ENCODE peak calls at places on chromosomes 5 and 9, in nine cellular contexts. One of them, this sample, is unnamed.

GRCh38 chr5:97266576-97266975 is 83.5 kb upstream of the RIOK2 start:
- DNase-seq in HuH-7.5: no peak
- DNase-seq in activated CD4-positive, alpha-beta T cell treated with anti-CD3 and anti-CD28 coated beads, Interleukin-2, amount 50 U/mL, for 1 hour: no peak
- DNase-seq in NCI-H524: no peak
- DNase-seq in epithelial cell of esophagus: no peak
- DNase-seq in T-helper 9 cell: no peak
- DNase-seq in germinal center: no peak
- DNase-seq in esophagus squamous epithelium: no peak
- DNase-seq in RKO: no peak
- DNase-seq in this sample: no peak

GRCh38 chr9:2132484-2133082 is 117.4 kb downstream of the SMARCA2 start:
- DNase-seq in HuH-7.5: no peak
- DNase-seq in activated CD4-positive, alpha-beta T cell treated with anti-CD3 and anti-CD28 coated beads, Interleukin-2, amount 50 U/mL, for 1 hour: no peak
- DNase-seq in NCI-H524: peak
- DNase-seq in epithelial cell of esophagus: peak
- DNase-seq in T-helper 9 cell: no peak
- DNase-seq in germinal center: no peak
- DNase-seq in esophagus squamous epithelium: no peak
- DNase-seq in RKO: peak
- DNase-seq in this sample: no peak

GRCh38 chr9:133737071-133737773 is 930 bp downstream of the SARDH start:
- DNase-seq in HuH-7.5: no peak
- DNase-seq in activated CD4-positive, alpha-beta T cell treated with anti-CD3 and anti-CD28 coated beads, Interleukin-2, amount 50 U/mL, for 1 hour: no peak
- DNase-seq in NCI-H524: peak
- DNase-seq in epithelial cell of esophagus: no peak
- DNase-seq in T-helper 9 cell: no peak
- DNase-seq in germinal center: no peak
- DNase-seq in esophagus squamous epithelium: no peak
- DNase-seq in RKO: no peak
- DNase-seq in this sample: no peak

GRCh38 chr5:145479862-145480261 is 355.3 kb downstream of the PRELID2 start:
- DNase-seq in HuH-7.5: no peak
- DNase-seq in activated CD4-positive, alpha-beta T cell treated with anti-CD3 and anti-CD28 coated beads, Interleukin-2, amount 50 U/mL, for 1 hour: no peak
- DNase-seq in NCI-H524: no peak
- DNase-seq in epithelial cell of esophagus: peak
- DNase-seq in T-helper 9 cell: no peak
- DNase-seq in germinal center: no peak
- DNase-seq in esophagus squamous epithelium: no peak
- DNase-seq in RKO: no peak
- DNase-seq in this sample: no peak

GRCh38 chr9:135408676-135409254 is 70.8 kb upstream of the PPP1R26 start:
- DNase-seq in HuH-7.5: no peak
- DNase-seq in activated CD4-positive, alpha-beta T cell treated with anti-CD3 and anti-CD28 coated beads, Interleukin-2, amount 50 U/mL, for 1 hour: no peak
- DNase-seq in NCI-H524: no peak
- DNase-seq in epithelial cell of esophagus: no peak
- DNase-seq in T-helper 9 cell: no peak
- DNase-seq in germinal center: no peak
- DNase-seq in esophagus squamous epithelium: no peak
- DNase-seq in RKO: no peak
- DNase-seq in this sample: no peak

GRCh38 chr9:127875306-127875966 is 2.0 kb downstream of the AK1 start:
- DNase-seq in HuH-7.5: no peak
- DNase-seq in activated CD4-positive, alpha-beta T cell treated with anti-CD3 and anti-CD28 coated beads, Interleukin-2, amount 50 U/mL, for 1 hour: no peak
- DNase-seq in NCI-H524: no peak
- DNase-seq in epithelial cell of esophagus: no peak
- DNase-seq in T-helper 9 cell: no peak
- DNase-seq in germinal center: no peak
- DNase-seq in esophagus squamous epithelium: no peak
- DNase-seq in RKO: no peak
- DNase-seq in this sample: no peak

GRCh38 chr9:98603821-98604383 is 104.8 kb downstream of the GABBR2 start:
- DNase-seq in HuH-7.5: no peak
- DNase-seq in activated CD4-positive, alpha-beta T cell treated with anti-CD3 and anti-CD28 coated beads, Interleukin-2, amount 50 U/mL, for 1 hour: no peak
- DNase-seq in NCI-H524: no peak
- DNase-seq in epithelial cell of esophagus: peak
- DNase-seq in T-helper 9 cell: no peak
- DNase-seq in germinal center: no peak
- DNase-seq in esophagus squamous epithelium: no peak
- DNase-seq in RKO: no peak
- DNase-seq in this sample: no peak

GRCh38 chr9:135907006-135907434 is 326 bp downstream of the CAMSAP1 start:
- DNase-seq in HuH-7.5: no peak
- DNase-seq in activated CD4-positive, alpha-beta T cell treated with anti-CD3 and anti-CD28 coated beads, Interleukin-2, amount 50 U/mL, for 1 hour: no peak
- DNase-seq in NCI-H524: peak
- DNase-seq in epithelial cell of esophagus: no peak
- DNase-seq in T-helper 9 cell: no peak
- DNase-seq in germinal center: no peak
- DNase-seq in esophagus squamous epithelium: no peak
- DNase-seq in RKO: peak
- DNase-seq in this sample: no peak

GRCh38 chr5:132473019-132473531 is 17.5 kb downstream of the IRF1 start:
- DNase-seq in HuH-7.5: no peak
- DNase-seq in activated CD4-positive, alpha-beta T cell treated with anti-CD3 and anti-CD28 coated beads, Interleukin-2, amount 50 U/mL, for 1 hour: peak
- DNase-seq in NCI-H524: no peak
- DNase-seq in epithelial cell of esophagus: no peak
- DNase-seq in T-helper 9 cell: peak
- DNase-seq in germinal center: no peak
- DNase-seq in esophagus squamous epithelium: no peak
- DNase-seq in RKO: no peak
- DNase-seq in this sample: no peak

GRCh38 chr5:133754575-133755169 is 142.3 kb upstream of the FSTL4 start:
- DNase-seq in HuH-7.5: peak
- DNase-seq in activated CD4-positive, alpha-beta T cell treated with anti-CD3 and anti-CD28 coated beads, Interleukin-2, amount 50 U/mL, for 1 hour: no peak
- DNase-seq in NCI-H524: peak
- DNase-seq in epithelial cell of esophagus: peak
- DNase-seq in T-helper 9 cell: no peak
- DNase-seq in germinal center: no peak
- DNase-seq in esophagus squamous epithelium: no peak
- DNase-seq in RKO: peak
- DNase-seq in this sample: no peak

GRCh38 chr9:9998491-9999287 is 614.1 kb downstream of the PTPRD start:
- DNase-seq in HuH-7.5: no peak
- DNase-seq in activated CD4-positive, alpha-beta T cell treated with anti-CD3 and anti-CD28 coated beads, Interleukin-2, amount 50 U/mL, for 1 hour: no peak
- DNase-seq in NCI-H524: peak
- DNase-seq in epithelial cell of esophagus: peak
- DNase-seq in T-helper 9 cell: no peak
- DNase-seq in germinal center: no peak
- DNase-seq in esophagus squamous epithelium: no peak
- DNase-seq in RKO: peak
- DNase-seq in this sample: no peak

GRCh38 chr9:108565651-108566378 is 290.0 kb downstream of the ACTL7B start:
- DNase-seq in HuH-7.5: peak
- DNase-seq in activated CD4-positive, alpha-beta T cell treated with anti-CD3 and anti-CD28 coated beads, Interleukin-2, amount 50 U/mL, for 1 hour: no peak
- DNase-seq in NCI-H524: peak
- DNase-seq in epithelial cell of esophagus: peak
- DNase-seq in T-helper 9 cell: no peak
- DNase-seq in germinal center: peak
- DNase-seq in esophagus squamous epithelium: no peak
- DNase-seq in RKO: peak
- DNase-seq in this sample: peak

GRCh38 chr5:35438288-35438687 is 179.4 kb upstream of the SPEF2 start:
- DNase-seq in HuH-7.5: no peak
- DNase-seq in activated CD4-positive, alpha-beta T cell treated with anti-CD3 and anti-CD28 coated beads, Interleukin-2, amount 50 U/mL, for 1 hour: no peak
- DNase-seq in NCI-H524: no peak
- DNase-seq in epithelial cell of esophagus: no peak
- DNase-seq in T-helper 9 cell: no peak
- DNase-seq in germinal center: no peak
- DNase-seq in esophagus squamous epithelium: no peak
- DNase-seq in RKO: no peak
- DNase-seq in this sample: no peak

GRCh38 chr9:100690438-100690837 is 112.6 kb downstream of the CAVIN4 start:
- DNase-seq in HuH-7.5: peak
- DNase-seq in activated CD4-positive, alpha-beta T cell treated with anti-CD3 and anti-CD28 coated beads, Interleukin-2, amount 50 U/mL, for 1 hour: no peak
- DNase-seq in NCI-H524: no peak
- DNase-seq in epithelial cell of esophagus: no peak
- DNase-seq in T-helper 9 cell: no peak
- DNase-seq in germinal center: no peak
- DNase-seq in esophagus squamous epithelium: no peak
- DNase-seq in RKO: no peak
- DNase-seq in this sample: no peak

GRCh38 chr9:38119570-38119969 is 50.5 kb upstream of the SHB start:
- DNase-seq in HuH-7.5: no peak
- DNase-seq in activated CD4-positive, alpha-beta T cell treated with anti-CD3 and anti-CD28 coated beads, Interleukin-2, amount 50 U/mL, for 1 hour: no peak
- DNase-seq in NCI-H524: no peak
- DNase-seq in epithelial cell of esophagus: peak
- DNase-seq in T-helper 9 cell: no peak
- DNase-seq in germinal center: no peak
- DNase-seq in esophagus squamous epithelium: no peak
- DNase-seq in RKO: no peak
- DNase-seq in this sample: no peak

GRCh38 chr9:121817476-121817875 is 166.0 kb downstream of the DAB2IP start:
- DNase-seq in HuH-7.5: no peak
- DNase-seq in activated CD4-positive, alpha-beta T cell treated with anti-CD3 and anti-CD28 coated beads, Interleukin-2, amount 50 U/mL, for 1 hour: no peak
- DNase-seq in NCI-H524: no peak
- DNase-seq in epithelial cell of esophagus: no peak
- DNase-seq in T-helper 9 cell: no peak
- DNase-seq in germinal center: no peak
- DNase-seq in esophagus squamous epithelium: no peak
- DNase-seq in RKO: no peak
- DNase-seq in this sample: no peak

GRCh38 chr5:86596476-86596875 is 21.3 kb upstream of the COX7C start:
- DNase-seq in HuH-7.5: no peak
- DNase-seq in activated CD4-positive, alpha-beta T cell treated with anti-CD3 and anti-CD28 coated beads, Interleukin-2, amount 50 U/mL, for 1 hour: no peak
- DNase-seq in NCI-H524: no peak
- DNase-seq in epithelial cell of esophagus: peak
- DNase-seq in T-helper 9 cell: no peak
- DNase-seq in germinal center: no peak
- DNase-seq in esophagus squamous epithelium: no peak
- DNase-seq in RKO: no peak
- DNase-seq in this sample: no peak

GRCh38 chr5:125408582-125409069 is 662.2 kb upstream of the ZNF608 start:
- DNase-seq in HuH-7.5: no peak
- DNase-seq in activated CD4-positive, alpha-beta T cell treated with anti-CD3 and anti-CD28 coated beads, Interleukin-2, amount 50 U/mL, for 1 hour: no peak
- DNase-seq in NCI-H524: no peak
- DNase-seq in epithelial cell of esophagus: peak
- DNase-seq in T-helper 9 cell: no peak
- DNase-seq in germinal center: no peak
- DNase-seq in esophagus squamous epithelium: no peak
- DNase-seq in RKO: peak
- DNase-seq in this sample: peak

GRCh38 chr5:168126606-168127005 is 164.8 kb upstream of the WWC1 start:
- DNase-seq in HuH-7.5: no peak
- DNase-seq in activated CD4-positive, alpha-beta T cell treated with anti-CD3 and anti-CD28 coated beads, Interleukin-2, amount 50 U/mL, for 1 hour: no peak
- DNase-seq in NCI-H524: no peak
- DNase-seq in epithelial cell of esophagus: no peak
- DNase-seq in T-helper 9 cell: no peak
- DNase-seq in germinal center: no peak
- DNase-seq in esophagus squamous epithelium: no peak
- DNase-seq in RKO: no peak
- DNase-seq in this sample: no peak

This sample was measured in retinal pigment epithelial cell.